ENCODE peak calls at places on chromosomes 13 and 19, in six cellular contexts. A is Jurkat, Clone E6-1; E is NCI-H1105; V is activated CD4-positive, alpha-beta T cell treated with anti-CD3 and anti-CD28 coated beads, Interleukin-2, amount 50 U/mL, for 24 hours; D is neural crest cell; Q is NCI-H1436. Z is an unnamed sample.

GRCh38 chr13:79226938-79227337 is 179.1 kb downstream of the RBM26 start:
- DNase-seq in A (no peak), E (no peak), V (no peak), D (no peak), Q (no peak), Z (no peak)

GRCh38 chr19:7860902-7861618 is 13.1 kb downstream of the PRR36 start:
- DNase-seq in A (no peak), E (no peak), V (no peak), D (no peak), Q (no peak), Z (no peak)

GRCh38 chr13:39364797-39365468 is 238.1 kb downstream of the LHFPL6 start:
- DNase-seq in A (no peak), E (no peak), V (no peak), D (no peak), Q (no peak), Z (no peak)

GRCh38 chr13:96052655-96053002 is 572 bp downstream of the UGGT2 start:
- DNase-seq in A (no peak), E (no peak), V (no peak), D (no peak), Q (peak; percentile 47), Z (no peak)

GRCh38 chr19:36255316-36255715 is 40.4 kb downstream of the ZNF146 start:
- DNase-seq in A (no peak), E (no peak), V (no peak), D (no peak), Q (no peak), Z (peak; percentile 64)

GRCh38 chr19:15640294-15640903 is at the start of gene CYP4F3:
- DNase-seq in A (no peak), E (no peak), V (no peak), D (no peak), Q (no peak), Z (no peak)

GRCh38 chr19:49793561-49793840 is 19.6 kb downstream of the FUZ start:
- DNase-seq in A (no peak), E (no peak), V (no peak), D (no peak), Q (no peak), Z (no peak)

GRCh38 chr19:45657520-45658163 is 10.4 kb upstream of the GIPR start:
- DNase-seq in A (no peak), E (no peak), V (no peak), D (no peak), Q (no peak), Z (no peak)

GRCh38 chr13:46715363-46715762 is 81.6 kb downstream of the ESD start:
- DNase-seq in A (no peak), E (no peak), V (no peak), D (no peak), Q (no peak), Z (no peak)

GRCh38 chr13:26474286-26474685 is 83.2 kb upstream of the WASF3 start:
- DNase-seq in A (no peak), E (no peak), V (no peak), D (no peak), Q (no peak), Z (no peak)

GRCh38 chr13:36998624-36999041 is 507 bp downstream of the ALG5 start:
- DNase-seq in A (peak; percentile 6), E (peak; percentile 10), V (no peak), D (peak; percentile 22), Q (peak; percentile 0), Z (no peak)

GRCh38 chr19:872266-872951 is 12.9 kb downstream of the CFD start:
- DNase-seq in A (peak; percentile 90), E (peak; percentile 67), V (peak; percentile 64), D (peak; percentile 47), Q (peak; percentile 51), Z (no peak)

GRCh38 chr19:27860309-27860934 is 1352.5 kb downstream of the UQCRFS1 start:
- DNase-seq in A (no peak), E (no peak), V (no peak), D (no peak), Q (no peak), Z (no peak)

GRCh38 chr13:41007359-41008118 is 11.6 kb downstream of the ELF1 start:
- DNase-seq in A (peak; percentile 68), E (no peak), V (no peak), D (no peak), Q (no peak), Z (no peak)

GRCh38 chr13:64274481-64275217 is 2859.0 kb upstream of the PCDH20 start:
- DNase-seq in A (no peak), E (no peak), V (no peak), D (no peak), Q (no peak), Z (no peak)

GRCh38 chr19:9075064-9075964 is 11.5 kb upstream of the OR1M1 start:
- DNase-seq in A (no peak), E (no peak), V (no peak), D (no peak), Q (no peak), Z (peak; percentile 77)

GRCh38 chr19:29841559-29842367 is 30.0 kb downstream of the CCNE1 start:
- DNase-seq in A (peak; percentile 42), E (no peak), V (no peak), D (no peak), Q (no peak), Z (no peak)

GRCh38 chr13:112583592-112584277 is 4.2 kb downstream of the TUBGCP3 start:
- DNase-seq in A (no peak), E (no peak), V (no peak), D (no peak), Q (no peak), Z (no peak)

GRCh38 chr13:52809310-52809769 is 39.1 kb downstream of the PCDH8 start:
- DNase-seq in A (peak; percentile 65), E (peak; percentile 10), V (peak; percentile 9), D (peak; percentile 73), Q (peak; percentile 53), Z (peak; percentile 76)

Z was measured in type B pancreatic cell.